ENCODE peak calls at places on chromosome 1, in ten cellular contexts. One of them, this sample, is unnamed.

GRCh38 chr1:54596756-54597155 is 26.6 kb downstream of the FAM151A start:
- DNase-seq in activated CD4-positive, alpha-beta T cell treated with anti-CD3 and anti-CD28 coated beads, Interleukin-2, amount 10 ng/mL, durations not matched to agents 7 days and 5 days: no peak
- DNase-seq in NCI-H510A: no peak
- DNase-seq in effector memory CD4-positive, alpha-beta T cell: no peak
- DNase-seq in effector memory CD8-positive, alpha-beta T cell: no peak
- DNase-seq in AG10803: no peak
- DNase-seq in mucosa of gallbladder: no peak
- DNase-seq in IMR-90: no peak
- DNase-seq in glomerular endothelial cell: no peak
- DNase-seq in hippocampal formation: no peak
- DNase-seq in this sample: peak

GRCh38 chr1:50354813-50355212 is 68.4 kb downstream of the DMRTA2 start:
- DNase-seq in activated CD4-positive, alpha-beta T cell treated with anti-CD3 and anti-CD28 coated beads, Interleukin-2, amount 10 ng/mL, durations not matched to agents 7 days and 5 days: no peak
- DNase-seq in NCI-H510A: no peak
- DNase-seq in effector memory CD4-positive, alpha-beta T cell: no peak
- DNase-seq in effector memory CD8-positive, alpha-beta T cell: no peak
- DNase-seq in AG10803: no peak
- DNase-seq in mucosa of gallbladder: no peak
- DNase-seq in IMR-90: no peak
- DNase-seq in glomerular endothelial cell: no peak
- DNase-seq in hippocampal formation: no peak
- DNase-seq in this sample: no peak

GRCh38 chr1:99645699-99646531 is at the start of gene PALMD:
- DNase-seq in activated CD4-positive, alpha-beta T cell treated with anti-CD3 and anti-CD28 coated beads, Interleukin-2, amount 10 ng/mL, durations not matched to agents 7 days and 5 days: no peak
- DNase-seq in NCI-H510A: peak
- DNase-seq in effector memory CD4-positive, alpha-beta T cell: no peak
- DNase-seq in effector memory CD8-positive, alpha-beta T cell: no peak
- DNase-seq in AG10803: peak
- DNase-seq in mucosa of gallbladder: peak
- DNase-seq in IMR-90: peak
- DNase-seq in glomerular endothelial cell: no peak
- DNase-seq in hippocampal formation: peak
- DNase-seq in this sample: no peak

GRCh38 chr1:154772611-154773515 is 97.2 kb downstream of the KCNN3 start:
- DNase-seq in activated CD4-positive, alpha-beta T cell treated with anti-CD3 and anti-CD28 coated beads, Interleukin-2, amount 10 ng/mL, durations not matched to agents 7 days and 5 days: no peak
- DNase-seq in NCI-H510A: no peak
- DNase-seq in effector memory CD4-positive, alpha-beta T cell: no peak
- DNase-seq in effector memory CD8-positive, alpha-beta T cell: no peak
- DNase-seq in AG10803: no peak
- DNase-seq in mucosa of gallbladder: no peak
- DNase-seq in IMR-90: no peak
- DNase-seq in glomerular endothelial cell: no peak
- DNase-seq in hippocampal formation: no peak
- DNase-seq in this sample: peak

GRCh38 chr1:156488566-156489165 is 11.9 kb downstream of the MEF2D start:
- DNase-seq in activated CD4-positive, alpha-beta T cell treated with anti-CD3 and anti-CD28 coated beads, Interleukin-2, amount 10 ng/mL, durations not matched to agents 7 days and 5 days: no peak
- DNase-seq in NCI-H510A: no peak
- DNase-seq in effector memory CD4-positive, alpha-beta T cell: no peak
- DNase-seq in effector memory CD8-positive, alpha-beta T cell: no peak
- DNase-seq in AG10803: no peak
- DNase-seq in mucosa of gallbladder: no peak
- DNase-seq in IMR-90: no peak
- DNase-seq in glomerular endothelial cell: no peak
- DNase-seq in hippocampal formation: no peak
- DNase-seq in this sample: no peak

GRCh38 chr1:233635765-233636502 is 22.0 kb downstream of the KCNK1 start:
- DNase-seq in activated CD4-positive, alpha-beta T cell treated with anti-CD3 and anti-CD28 coated beads, Interleukin-2, amount 10 ng/mL, durations not matched to agents 7 days and 5 days: no peak
- DNase-seq in NCI-H510A: peak
- DNase-seq in effector memory CD4-positive, alpha-beta T cell: no peak
- DNase-seq in effector memory CD8-positive, alpha-beta T cell: no peak
- DNase-seq in AG10803: no peak
- DNase-seq in mucosa of gallbladder: no peak
- DNase-seq in IMR-90: peak
- DNase-seq in glomerular endothelial cell: no peak
- DNase-seq in hippocampal formation: no peak
- DNase-seq in this sample: peak

GRCh38 chr1:64122588-64122987 is 80.8 kb upstream of the UBE2U start:
- DNase-seq in activated CD4-positive, alpha-beta T cell treated with anti-CD3 and anti-CD28 coated beads, Interleukin-2, amount 10 ng/mL, durations not matched to agents 7 days and 5 days: no peak
- DNase-seq in NCI-H510A: no peak
- DNase-seq in effector memory CD4-positive, alpha-beta T cell: no peak
- DNase-seq in effector memory CD8-positive, alpha-beta T cell: no peak
- DNase-seq in AG10803: peak
- DNase-seq in mucosa of gallbladder: no peak
- DNase-seq in IMR-90: no peak
- DNase-seq in glomerular endothelial cell: no peak
- DNase-seq in hippocampal formation: no peak
- DNase-seq in this sample: no peak

GRCh38 chr1:1080122-1080753 is 6.1 kb upstream of the RNF223 start:
- DNase-seq in activated CD4-positive, alpha-beta T cell treated with anti-CD3 and anti-CD28 coated beads, Interleukin-2, amount 10 ng/mL, durations not matched to agents 7 days and 5 days: no peak
- DNase-seq in NCI-H510A: peak
- DNase-seq in effector memory CD4-positive, alpha-beta T cell: no peak
- DNase-seq in effector memory CD8-positive, alpha-beta T cell: no peak
- DNase-seq in AG10803: peak
- DNase-seq in mucosa of gallbladder: no peak
- DNase-seq in IMR-90: peak
- DNase-seq in glomerular endothelial cell: no peak
- DNase-seq in hippocampal formation: peak
- DNase-seq in this sample: peak

GRCh38 chr1:157833155-157833554 is 8.5 kb downstream of the CD5L start:
- DNase-seq in activated CD4-positive, alpha-beta T cell treated with anti-CD3 and anti-CD28 coated beads, Interleukin-2, amount 10 ng/mL, durations not matched to agents 7 days and 5 days: no peak
- DNase-seq in NCI-H510A: no peak
- DNase-seq in effector memory CD4-positive, alpha-beta T cell: no peak
- DNase-seq in effector memory CD8-positive, alpha-beta T cell: no peak
- DNase-seq in AG10803: no peak
- DNase-seq in mucosa of gallbladder: no peak
- DNase-seq in IMR-90: no peak
- DNase-seq in glomerular endothelial cell: no peak
- DNase-seq in hippocampal formation: no peak
- DNase-seq in this sample: no peak

GRCh38 chr1:192559115-192560006 is 16.2 kb upstream of the RGS1 start:
- DNase-seq in activated CD4-positive, alpha-beta T cell treated with anti-CD3 and anti-CD28 coated beads, Interleukin-2, amount 10 ng/mL, durations not matched to agents 7 days and 5 days: no peak
- DNase-seq in NCI-H510A: no peak
- DNase-seq in effector memory CD4-positive, alpha-beta T cell: no peak
- DNase-seq in effector memory CD8-positive, alpha-beta T cell: no peak
- DNase-seq in AG10803: peak
- DNase-seq in mucosa of gallbladder: no peak
- DNase-seq in IMR-90: peak
- DNase-seq in glomerular endothelial cell: peak
- DNase-seq in hippocampal formation: no peak
- DNase-seq in this sample: no peak

GRCh38 chr1:199619202-199619601 is 408.3 kb upstream of the NR5A2 start:
- DNase-seq in activated CD4-positive, alpha-beta T cell treated with anti-CD3 and anti-CD28 coated beads, Interleukin-2, amount 10 ng/mL, durations not matched to agents 7 days and 5 days: no peak
- DNase-seq in NCI-H510A: no peak
- DNase-seq in effector memory CD4-positive, alpha-beta T cell: no peak
- DNase-seq in effector memory CD8-positive, alpha-beta T cell: no peak
- DNase-seq in AG10803: no peak
- DNase-seq in mucosa of gallbladder: no peak
- DNase-seq in IMR-90: no peak
- DNase-seq in glomerular endothelial cell: no peak
- DNase-seq in hippocampal formation: no peak
- DNase-seq in this sample: no peak

GRCh38 chr1:203644661-203645510 is 18.3 kb downstream of the ATP2B4 start:
- DNase-seq in activated CD4-positive, alpha-beta T cell treated with anti-CD3 and anti-CD28 coated beads, Interleukin-2, amount 10 ng/mL, durations not matched to agents 7 days and 5 days: no peak
- DNase-seq in NCI-H510A: no peak
- DNase-seq in effector memory CD4-positive, alpha-beta T cell: no peak
- DNase-seq in effector memory CD8-positive, alpha-beta T cell: no peak
- DNase-seq in AG10803: peak
- DNase-seq in mucosa of gallbladder: no peak
- DNase-seq in IMR-90: peak
- DNase-seq in glomerular endothelial cell: no peak
- DNase-seq in hippocampal formation: no peak
- DNase-seq in this sample: no peak

GRCh38 chr1:154446292-154446691 is 41.1 kb downstream of the IL6R start:
- DNase-seq in activated CD4-positive, alpha-beta T cell treated with anti-CD3 and anti-CD28 coated beads, Interleukin-2, amount 10 ng/mL, durations not matched to agents 7 days and 5 days: no peak
- DNase-seq in NCI-H510A: no peak
- DNase-seq in effector memory CD4-positive, alpha-beta T cell: no peak
- DNase-seq in effector memory CD8-positive, alpha-beta T cell: no peak
- DNase-seq in AG10803: peak
- DNase-seq in mucosa of gallbladder: peak
- DNase-seq in IMR-90: peak
- DNase-seq in glomerular endothelial cell: no peak
- DNase-seq in hippocampal formation: no peak
- DNase-seq in this sample: no peak

GRCh38 chr1:61226791-61227567 is 144.6 kb downstream of the NFIA start:
- DNase-seq in activated CD4-positive, alpha-beta T cell treated with anti-CD3 and anti-CD28 coated beads, Interleukin-2, amount 10 ng/mL, durations not matched to agents 7 days and 5 days: no peak
- DNase-seq in NCI-H510A: peak
- DNase-seq in effector memory CD4-positive, alpha-beta T cell: no peak
- DNase-seq in effector memory CD8-positive, alpha-beta T cell: no peak
- DNase-seq in AG10803: peak
- DNase-seq in mucosa of gallbladder: no peak
- DNase-seq in IMR-90: no peak
- DNase-seq in glomerular endothelial cell: no peak
- DNase-seq in hippocampal formation: no peak
- DNase-seq in this sample: peak

GRCh38 chr1:225652726-225653462 is at the start of gene ENAH:
- DNase-seq in activated CD4-positive, alpha-beta T cell treated with anti-CD3 and anti-CD28 coated beads, Interleukin-2, amount 10 ng/mL, durations not matched to agents 7 days and 5 days: peak
- DNase-seq in NCI-H510A: peak
- DNase-seq in effector memory CD4-positive, alpha-beta T cell: no peak
- DNase-seq in effector memory CD8-positive, alpha-beta T cell: peak
- DNase-seq in AG10803: peak
- DNase-seq in mucosa of gallbladder: peak
- DNase-seq in IMR-90: peak
- DNase-seq in glomerular endothelial cell: no peak
- DNase-seq in hippocampal formation: peak
- DNase-seq in this sample: peak

GRCh38 chr1:154948079-154948478 is 7.8 kb downstream of the PBXIP1 start:
- DNase-seq in activated CD4-positive, alpha-beta T cell treated with anti-CD3 and anti-CD28 coated beads, Interleukin-2, amount 10 ng/mL, durations not matched to agents 7 days and 5 days: no peak
- DNase-seq in NCI-H510A: no peak
- DNase-seq in effector memory CD4-positive, alpha-beta T cell: no peak
- DNase-seq in effector memory CD8-positive, alpha-beta T cell: no peak
- DNase-seq in AG10803: no peak
- DNase-seq in mucosa of gallbladder: no peak
- DNase-seq in IMR-90: no peak
- DNase-seq in glomerular endothelial cell: no peak
- DNase-seq in hippocampal formation: no peak
- DNase-seq in this sample: no peak

GRCh38 chr1:63877816-63878215 is 104.0 kb downstream of the ROR1 start:
- DNase-seq in activated CD4-positive, alpha-beta T cell treated with anti-CD3 and anti-CD28 coated beads, Interleukin-2, amount 10 ng/mL, durations not matched to agents 7 days and 5 days: no peak
- DNase-seq in NCI-H510A: no peak
- DNase-seq in effector memory CD4-positive, alpha-beta T cell: no peak
- DNase-seq in effector memory CD8-positive, alpha-beta T cell: no peak
- DNase-seq in AG10803: peak
- DNase-seq in mucosa of gallbladder: no peak
- DNase-seq in IMR-90: peak
- DNase-seq in glomerular endothelial cell: no peak
- DNase-seq in hippocampal formation: no peak
- DNase-seq in this sample: no peak

GRCh38 chr1:64923294-64923718 is 43.0 kb downstream of the JAK1 start:
- DNase-seq in activated CD4-positive, alpha-beta T cell treated with anti-CD3 and anti-CD28 coated beads, Interleukin-2, amount 10 ng/mL, durations not matched to agents 7 days and 5 days: peak
- DNase-seq in NCI-H510A: no peak
- DNase-seq in effector memory CD4-positive, alpha-beta T cell: no peak
- DNase-seq in effector memory CD8-positive, alpha-beta T cell: peak
- DNase-seq in AG10803: peak
- DNase-seq in mucosa of gallbladder: no peak
- DNase-seq in IMR-90: no peak
- DNase-seq in glomerular endothelial cell: no peak
- DNase-seq in hippocampal formation: no peak
- DNase-seq in this sample: no peak

GRCh38 chr1:94617139-94617805 is 75.7 kb upstream of the F3 start:
- DNase-seq in activated CD4-positive, alpha-beta T cell treated with anti-CD3 and anti-CD28 coated beads, Interleukin-2, amount 10 ng/mL, durations not matched to agents 7 days and 5 days: no peak
- DNase-seq in NCI-H510A: no peak
- DNase-seq in effector memory CD4-positive, alpha-beta T cell: no peak
- DNase-seq in effector memory CD8-positive, alpha-beta T cell: no peak
- DNase-seq in AG10803: peak
- DNase-seq in mucosa of gallbladder: no peak
- DNase-seq in IMR-90: peak
- DNase-seq in glomerular endothelial cell: no peak
- DNase-seq in hippocampal formation: no peak
- DNase-seq in this sample: no peak

GRCh38 chr1:69524010-69524409 is 43.7 kb upstream of the LRRC7 start:
- DNase-seq in activated CD4-positive, alpha-beta T cell treated with anti-CD3 and anti-CD28 coated beads, Interleukin-2, amount 10 ng/mL, durations not matched to agents 7 days and 5 days: no peak
- DNase-seq in NCI-H510A: no peak
- DNase-seq in effector memory CD4-positive, alpha-beta T cell: no peak
- DNase-seq in effector memory CD8-positive, alpha-beta T cell: no peak
- DNase-seq in AG10803: peak
- DNase-seq in mucosa of gallbladder: no peak
- DNase-seq in IMR-90: peak
- DNase-seq in glomerular endothelial cell: no peak
- DNase-seq in hippocampal formation: no peak
- DNase-seq in this sample: no peak